ENCODE peak calls at places on chromosomes 2 and 18, in five cellular contexts. R, F, V, O and N are unnamed samples.

GRCh38 chr18:56431551-56431950 is 206.8 kb downstream of the TXNL1 start:
- DNase-seq in O (peak), F (no peak), R (no peak), V (no peak), N (no peak)

GRCh38 chr2:239942090-239942489 is 83.1 kb downstream of the NDUFA10 start:
- DNase-seq in R (peak), V (no peak), O (no peak), F (no peak), N (peak)

GRCh38 chr2:82796132-82796531 is 1662.9 kb downstream of the SUCLG1 start:
- DNase-seq in O (no peak), V (no peak), F (no peak), R (no peak), N (no peak)

GRCh38 chr2:155145758-155146229 is 447.3 kb downstream of the KCNJ3 start:
- DNase-seq in O (no peak), R (no peak), F (no peak), V (no peak), N (peak)

GRCh38 chr2:223995569-223995968 is 38.3 kb downstream of the MRPL44 start:
- DNase-seq in O (peak), F (no peak), R (no peak), V (no peak), N (no peak)

GRCh38 chr18:10838594-10838993 is 310.8 kb downstream of the PIEZO2 start:
- DNase-seq in F (no peak), R (no peak), V (no peak), O (peak), N (no peak)

GRCh38 chr18:46321954-46322353 is 217.8 kb downstream of the HAUS1 start:
- DNase-seq in R (no peak), O (no peak), V (no peak), F (no peak), N (no peak)

GRCh38 chr2:6325616-6326015 is 540.1 kb downstream of the CMPK2 start:
- DNase-seq in F (no peak), V (no peak), R (no peak), O (no peak), N (no peak)

GRCh38 chr2:8510519-8510918 is 171.3 kb upstream of the ID2 start:
- DNase-seq in R (peak), F (no peak), V (no peak), O (no peak), N (no peak)

GRCh38 chr18:75483662-75484061 is 56.2 kb upstream of the SMIM21 start:
- DNase-seq in O (peak), V (no peak), F (no peak), R (no peak), N (no peak)

GRCh38 chr2:168992026-168992425 is 39.1 kb downstream of the ABCB11 start:
- DNase-seq in V (no peak), F (no peak), O (peak), R (no peak), N (no peak)

GRCh38 chr2:162732946-162733698 is 105.4 kb downstream of the KCNH7 start:
- DNase-seq in O (no peak), V (no peak), F (no peak), R (no peak), N (no peak)

GRCh38 chr2:42977236-42978174 is 185.1 kb upstream of the HAAO start:
- DNase-seq in V (no peak), R (no peak), F (no peak), O (no peak), N (no peak)

GRCh38 chr2:237152361-237152760 is 66.7 kb downstream of the COPS8 start:
- DNase-seq in O (no peak), R (no peak), V (no peak), F (no peak), N (no peak)

GRCh38 chr2:128315829-128316776 is 2.6 kb downstream of the HS6ST1 start:
- DNase-seq in V (no peak), R (peak), F (peak), O (peak), N (no peak)

GRCh38 chr18:57780318-57781127 is 22.6 kb downstream of the ATP8B1 start:
- DNase-seq in O (peak), R (peak), F (no peak), V (no peak), N (no peak)

GRCh38 chr2:20634430-20635095 is 16.3 kb downstream of the HS1BP3 start:
- DNase-seq in O (peak), V (no peak), R (no peak), F (no peak), N (no peak)

GRCh38 chr2:222730346-222731065 is 59.0 kb downstream of the MOGAT1 start:
- DNase-seq in R (no peak), V (peak), O (no peak), F (no peak), N (peak)

GRCh38 chr18:48398074-48398473 is 11.1 kb downstream of the ZBTB7C start:
- DNase-seq in V (no peak), F (no peak), R (no peak), O (no peak), N (no peak)

DNA sequence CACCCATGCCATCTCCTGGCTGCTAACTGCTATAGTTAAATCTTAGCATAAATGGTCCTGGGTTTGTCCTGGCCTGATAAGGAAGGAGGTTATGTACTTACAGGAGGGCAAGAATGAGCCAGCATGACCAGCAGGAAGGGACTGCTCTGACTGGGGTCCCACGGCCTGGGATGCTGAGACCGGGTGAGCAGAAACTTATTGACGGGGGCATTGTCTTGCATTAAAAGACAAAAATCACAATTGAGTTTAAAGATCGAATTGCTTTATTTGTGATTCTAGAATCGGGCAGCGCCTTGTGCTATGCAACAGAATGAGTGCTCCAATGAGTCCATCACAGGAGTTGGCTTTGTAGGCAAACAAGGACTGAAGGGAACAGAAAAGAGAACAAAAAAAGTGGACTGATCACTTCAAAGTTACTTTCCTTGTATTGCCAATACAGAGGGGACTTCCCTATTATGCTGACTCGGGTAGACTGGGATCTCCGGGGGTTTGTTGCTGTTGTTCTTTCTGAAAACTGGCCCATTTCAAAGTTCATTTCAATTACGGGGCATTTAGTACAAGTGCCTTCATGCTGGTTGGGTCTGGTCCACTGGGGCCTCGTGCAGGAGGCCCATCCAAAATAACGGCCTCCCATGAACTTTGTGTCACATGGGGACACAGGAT is 87.1 kb upstream of the SLC66A3 start:
- DNase-seq in R (no peak), O (no peak), F (no peak), V (peak), N (no peak)
- TF ChIP-seq CTCF in R (no peak), O (no peak), F (no peak), V (no peak), N (no peak)

GRCh38 chr2:111669928-111670695 is 213.9 kb downstream of the ANAPC1 start:
- DNase-seq in O (peak), F (no peak), V (peak), R (no peak), N (no peak)
- TF ChIP-seq CTCF in O (peak), F (no peak), V (peak), R (no peak), N (no peak)

DNA sequence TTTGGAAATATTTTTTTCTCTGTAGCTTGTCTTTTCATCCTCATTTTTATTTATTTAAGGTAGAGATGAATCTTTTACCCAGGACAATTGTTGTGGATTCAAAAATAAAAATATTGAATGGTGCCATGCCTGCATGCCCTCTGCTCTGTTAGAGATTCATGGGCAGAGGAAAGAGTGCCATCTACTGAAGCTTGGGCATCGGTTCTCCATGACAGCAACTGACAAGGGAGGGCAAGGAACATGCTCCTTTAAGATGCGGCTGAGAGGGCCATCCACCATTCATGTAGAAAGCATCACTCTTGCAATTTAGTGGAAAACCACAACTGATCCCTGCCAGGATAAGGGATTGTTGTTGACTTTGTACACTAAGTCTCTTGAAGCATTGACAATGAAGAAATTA is 79.9 kb downstream of the PARD3B start:
- DNase-seq in O (peak), R (no peak), V (no peak), F (no peak), N (no peak)
- TF ChIP-seq CTCF in O (no peak), R (no peak), V (peak), F (no peak), N (no peak)

GRCh38 chr18:28995319-28995718 is 818.4 kb upstream of the CDH2 start:
- DNase-seq in V (no peak), R (no peak), O (peak), F (no peak), N (no peak)
- TF ChIP-seq CTCF in V (peak), R (no peak), O (peak), F (no peak), N (no peak)

GRCh38 chr2:47088371-47089082 is 66.6 kb downstream of the STPG4 start:
- DNase-seq in R (peak), V (no peak), O (no peak), F (peak), N (no peak)
- TF ChIP-seq CTCF in R (peak), V (no peak), O (peak), F (peak), N (no peak)

GRCh38 chr2:171253900-171254447 is 93.3 kb upstream of the TLK1 start:
- DNase-seq in V (no peak), F (no peak), O (no peak), R (no peak), N (no peak)
- TF ChIP-seq CTCF in V (no peak), F (peak), O (no peak), R (no peak), N (no peak)

GRCh38 chr2:221480251-221480650 is 91.9 kb downstream of the EPHA4 start:
- DNase-seq in V (no peak), O (peak), R (no peak), F (no peak), N (no peak)
- TF ChIP-seq CTCF in V (no peak), O (no peak), R (no peak), F (no peak), N (no peak)

GRCh38 chr2:30349691-30350090 is 97.4 kb upstream of the LCLAT1 start:
- DNase-seq in F (no peak), V (no peak), R (no peak), O (no peak), N (no peak)
- TF ChIP-seq CTCF in F (no peak), V (no peak), R (no peak), O (no peak), N (no peak)